ENCODE peak calls at places on chromosomes 4 and X, in four cellular contexts. G, H, J and C are unnamed samples.

GRCh38 chrX:79568309-79568708 is 201.2 kb upstream of the ITM2A start:
- DNase-seq in G (no peak), H (no peak), J (no peak), C (no peak)

GRCh38 chr4:98516042-98516440 is 142.4 kb downstream of the TSPAN5 start:
- DNase-seq in G (peak), H (peak), J (no peak), C (peak)

GRCh38 chr4:186192068-186192751 is 843 bp downstream of the CYP4V2 start:
- DNase-seq in G (peak), H (peak), J (no peak), C (peak)

GRCh38 chrX:75061701-75062100 is 94.4 kb downstream of the ABCB7 start:
- DNase-seq in G (no peak), H (no peak), J (no peak), C (peak)

GRCh38 chrX:38859602-38860001 is 58.3 kb downstream of the MID1IP1 start:
- DNase-seq in G (no peak), H (no peak), J (no peak), C (peak)

GRCh38 chr4:24209891-24210290 is 320.0 kb upstream of the PPARGC1A start:
- DNase-seq in G (no peak), H (no peak), J (no peak), C (no peak)

GRCh38 chrX:31294475-31294874 is 222.6 kb upstream of the FTHL17 start:
- DNase-seq in G (no peak), H (no peak), J (no peak), C (no peak)

GRCh38 chr4:161256716-161257115 is 907.1 kb downstream of the FSTL5 start:
- DNase-seq in G (no peak), H (peak), J (no peak), C (no peak)

GRCh38 chrX:72569786-72570185 is 2.9 kb downstream of the HDAC8 start:
- DNase-seq in G (no peak), H (no peak), J (no peak), C (peak)

GRCh38 chrX:79592259-79592658 is 225.1 kb upstream of the ITM2A start:
- DNase-seq in G (no peak), H (no peak), J (peak), C (no peak)

GRCh38 chrX:129472116-129472515 is 51.2 kb downstream of the SMARCA1 start:
- DNase-seq in G (no peak), H (no peak), J (no peak), C (peak)

GRCh38 chr4:8516996-8517550 is 63.1 kb upstream of the GPR78 start:
- DNase-seq in G (no peak), H (no peak), J (no peak), C (no peak)

GRCh38 chr4:73964862-73965611 is 16.8 kb downstream of the PF4 start:
- DNase-seq in G (no peak), H (peak), J (no peak), C (no peak)

GRCh38 chr4:73967891-73968290 is 13.9 kb downstream of the PF4 start:
- DNase-seq in G (no peak), H (no peak), J (no peak), C (no peak)

GRCh38 chr4:73970945-73971344 is 10.9 kb downstream of the PF4 start:
- DNase-seq in G (no peak), H (no peak), J (no peak), C (no peak)

GRCh38 chr4:73974352-73974751 is 7.5 kb downstream of the PF4 start:
- DNase-seq in G (no peak), H (no peak), J (no peak), C (no peak)

DNA sequence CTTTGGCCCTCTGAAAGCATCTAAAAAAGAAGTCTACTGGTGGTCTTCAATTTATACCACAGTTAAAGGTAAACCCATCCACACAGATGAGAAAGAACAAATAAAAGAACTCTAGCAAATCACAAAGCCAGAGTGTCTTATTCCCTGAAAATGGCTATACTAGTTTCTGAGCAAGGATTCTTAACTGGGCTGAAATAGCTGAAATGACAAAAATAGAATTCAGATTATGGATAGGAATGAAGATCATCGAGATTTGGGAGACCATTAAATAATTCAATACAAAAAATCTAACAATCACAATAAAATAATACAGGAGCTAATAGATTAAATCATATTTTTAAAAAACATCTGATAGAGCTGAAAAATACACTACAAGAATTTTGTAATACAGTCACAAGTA is 11.8 kb downstream of the PF4 start:
- DNase-seq in G (no peak), H (no peak), J (no peak), C (no peak)
- TF ChIP-seq USF2 in G (no peak), H (no peak), J (no peak), C (no peak)

GRCh38 chr4:118816538-118817177 is 19.3 kb downstream of the SEC24D start:
- DNase-seq in G (no peak), H (no peak), J (no peak), C (peak)
- TF ChIP-seq USF2 in G (no peak), H (no peak), J (no peak), C (no peak)

GRCh38 chrX:150642421-150642820 is 50.8 kb upstream of the MTMR1 start:
- DNase-seq in G (no peak), H (no peak), J (no peak), C (no peak)

GRCh38 chrX:150648296-150648940 is 44.8 kb upstream of the MTMR1 start:
- DNase-seq in G (no peak), H (no peak), J (no peak), C (no peak)

GRCh38 chrX:150643958-150644357 is 49.2 kb upstream of the MTMR1 start:
- DNase-seq in G (no peak), H (no peak), J (no peak), C (no peak)

GRCh38 chrX:150647331-150647730 is 45.9 kb upstream of the MTMR1 start:
- DNase-seq in G (no peak), H (no peak), J (no peak), C (no peak)

GRCh38 chrX:150643271-150643670 is 49.9 kb upstream of the MTMR1 start:
- DNase-seq in G (no peak), H (no peak), J (no peak), C (peak)
- TF ChIP-seq USF2 in G (no peak), H (no peak), J (no peak), C (no peak)

DNA sequence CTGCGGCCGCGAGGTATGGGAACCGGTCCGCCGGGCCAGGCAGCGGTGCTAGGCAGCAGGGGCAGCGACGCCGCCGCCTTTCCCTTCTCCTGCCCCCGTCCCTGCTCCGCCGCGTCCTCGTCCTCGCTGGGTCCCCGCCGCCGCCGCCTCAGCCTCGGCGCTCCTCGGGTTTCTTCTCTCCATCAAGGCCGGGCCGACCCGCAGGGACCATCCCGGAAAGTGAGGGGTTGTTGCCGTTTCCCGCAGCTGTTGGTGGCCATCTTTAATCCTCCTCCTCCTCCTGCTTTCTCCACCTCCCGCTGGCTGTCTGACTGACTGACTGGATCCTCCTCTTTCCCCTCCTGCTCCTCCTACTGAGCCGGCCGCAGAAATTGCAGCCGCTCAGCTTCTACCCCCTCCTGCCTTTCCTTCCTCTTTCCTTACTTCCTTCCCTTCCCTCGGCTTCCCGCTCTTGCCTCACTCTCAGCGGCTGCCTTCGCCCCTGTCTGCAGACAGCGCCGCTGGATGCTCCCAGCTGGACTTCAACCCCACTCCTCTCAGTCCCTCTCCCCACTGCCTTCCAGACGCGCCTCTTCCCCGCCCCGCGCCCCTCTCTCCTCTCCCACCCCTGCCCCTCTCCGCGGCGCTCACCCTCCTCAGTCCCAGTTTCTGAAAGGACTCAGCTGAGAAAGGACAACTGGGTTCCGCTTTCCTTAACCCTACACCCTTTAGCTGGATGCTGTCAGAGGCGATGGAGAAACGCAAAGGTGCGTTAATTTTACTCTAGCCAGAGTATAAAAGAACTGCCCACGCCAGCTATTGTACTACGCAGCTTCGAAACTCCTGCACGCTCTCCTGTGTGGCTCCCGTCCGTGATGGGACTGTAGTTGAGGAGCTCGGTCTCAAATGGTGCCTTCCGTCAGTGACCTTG is at the start of gene WDFY3:
- DNase-seq in G (peak), H (peak), J (peak), C (peak)
- TF ChIP-seq USF2 in G (no peak), H (no peak), J (no peak), C (no peak)

GRCh38 chr4:66691101-66691500 is 854.2 kb downstream of the CENPC start:
- DNase-seq in G (no peak), H (no peak), J (no peak), C (no peak)

GRCh38 chr4:66687393-66687971 is 857.8 kb downstream of the CENPC start:
- DNase-seq in G (no peak), H (no peak), J (no peak), C (no peak)

GRCh38 chr4:66693694-66694093 is 851.6 kb downstream of the CENPC start:
- DNase-seq in G (no peak), H (no peak), J (no peak), C (no peak)

DNA sequence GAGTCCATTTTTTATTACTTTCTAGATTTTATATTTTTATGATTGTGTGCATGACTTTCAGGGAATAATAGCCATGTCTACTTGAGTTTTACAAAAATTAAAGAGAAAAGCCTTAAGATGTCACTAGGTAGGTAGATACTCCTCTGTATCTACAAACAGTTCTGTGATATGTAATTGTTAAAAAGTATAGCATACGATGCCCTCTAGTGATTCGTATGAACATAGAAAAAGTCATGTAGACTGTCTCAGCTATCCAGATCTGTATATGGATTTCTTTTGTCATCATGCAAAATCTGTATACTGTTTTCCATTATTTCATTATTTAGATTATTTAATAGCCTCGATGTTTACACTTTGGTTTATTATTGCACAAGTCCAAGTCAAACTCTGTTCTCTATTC is 856.6 kb downstream of the CENPC start:
- DNase-seq in G (peak), H (no peak), J (peak), C (peak)
- TF ChIP-seq USF2 in G (no peak), H (no peak), J (no peak), C (no peak)

GRCh38 chr4:152950402-152951274 is 14.5 kb downstream of the FHDC1 start:
- DNase-seq in G (no peak), H (no peak), J (no peak), C (no peak)
- TF ChIP-seq USF2 in G (no peak), H (no peak), J (no peak), C (no peak)

GRCh38 chrX:108221481-108221880 is 129.9 kb downstream of the ATG4A start:
- DNase-seq in G (no peak), H (no peak), J (no peak), C (no peak)

GRCh38 chrX:108223606-108224005 is 132.0 kb downstream of the ATG4A start:
- DNase-seq in G (no peak), H (no peak), J (no peak), C (no peak)

GRCh38 chrX:108225456-108225730 is 133.8 kb downstream of the ATG4A start:
- DNase-seq in G (no peak), H (no peak), J (no peak), C (no peak)

GRCh38 chrX:108224218-108224617 is 132.6 kb downstream of the ATG4A start:
- DNase-seq in G (no peak), H (no peak), J (no peak), C (no peak)

GRCh38 chrX:108224727-108225455 is 133.3 kb downstream of the ATG4A start:
- DNase-seq in G (peak), H (peak), J (peak), C (peak)
- TF ChIP-seq USF2 in G (no peak), H (no peak), J (no peak), C (no peak)

GRCh38 chr4:3290476-3290875 is 2.3 kb upstream of the RGS12 start:
- DNase-seq in G (no peak), H (no peak), J (no peak), C (no peak)
- TF ChIP-seq USF2 in G (no peak), H (no peak), J (no peak), C (no peak)